ENCODE peak calls at places on chromosomes 2 and 18, in four cellular contexts. C is astrocyte, N is MM.1S, I is coronary artery. G is an unnamed sample.

GRCh38 chr2:9558948-9559381 is 3.3 kb upstream of the ADAM17 start:
- DNase-seq in C (peak; percentile 97), N (no peak), I (no peak), G (peak; percentile 68)

GRCh38 chr2:39121523-39122063 is 742 bp upstream of the SOS1 start:
- DNase-seq in C (no peak), N (peak; percentile 36), I (no peak), G (no peak)

GRCh38 chr2:205755923-205756322 is 73.6 kb downstream of the NRP2 start:
- DNase-seq in C (peak; percentile 44), N (no peak), I (peak; percentile 86), G (no peak)

GRCh38 chr18:55346961-55347740 is 240.8 kb downstream of the TCF4 start:
- DNase-seq in C (no peak), N (no peak), I (no peak), G (no peak)

GRCh38 chr18:54444309-54444914 is 86.7 kb downstream of the C18orf54 start:
- DNase-seq in C (peak; percentile 31), N (peak; percentile 61), I (no peak), G (peak; percentile 68)

GRCh38 chr2:110983130-110983529 is 137.6 kb upstream of the BCL2L11 start:
- DNase-seq in C (no peak), N (no peak), I (no peak), G (no peak)

GRCh38 chr2:191218292-191218898 is 26.8 kb upstream of the MYO1B start:
- DNase-seq in C (peak; percentile 79), N (no peak), I (no peak), G (peak; percentile 85)

GRCh38 chr2:174544156-174544555 is 53.4 kb downstream of the WIPF1 start:
- DNase-seq in C (no peak), N (no peak), I (no peak), G (no peak)

GRCh38 chr2:8121826-8122505 is 559.9 kb upstream of the ID2 start:
- DNase-seq in C (no peak), N (no peak), I (no peak), G (no peak)

GRCh38 chr18:54608008-54608642 is 17.1 kb downstream of the DYNAP start:
- DNase-seq in C (peak; percentile 34), N (no peak), I (no peak), G (no peak)

GRCh38 chr2:219523031-219523671 is 8.9 kb downstream of the ASIC4 start:
- DNase-seq in C (no peak), N (no peak), I (no peak), G (no peak)
- TF ChIP-seq CTCF in C (no peak), N (no peak), I (no peak), G (peak; percentile 30)

DNA sequence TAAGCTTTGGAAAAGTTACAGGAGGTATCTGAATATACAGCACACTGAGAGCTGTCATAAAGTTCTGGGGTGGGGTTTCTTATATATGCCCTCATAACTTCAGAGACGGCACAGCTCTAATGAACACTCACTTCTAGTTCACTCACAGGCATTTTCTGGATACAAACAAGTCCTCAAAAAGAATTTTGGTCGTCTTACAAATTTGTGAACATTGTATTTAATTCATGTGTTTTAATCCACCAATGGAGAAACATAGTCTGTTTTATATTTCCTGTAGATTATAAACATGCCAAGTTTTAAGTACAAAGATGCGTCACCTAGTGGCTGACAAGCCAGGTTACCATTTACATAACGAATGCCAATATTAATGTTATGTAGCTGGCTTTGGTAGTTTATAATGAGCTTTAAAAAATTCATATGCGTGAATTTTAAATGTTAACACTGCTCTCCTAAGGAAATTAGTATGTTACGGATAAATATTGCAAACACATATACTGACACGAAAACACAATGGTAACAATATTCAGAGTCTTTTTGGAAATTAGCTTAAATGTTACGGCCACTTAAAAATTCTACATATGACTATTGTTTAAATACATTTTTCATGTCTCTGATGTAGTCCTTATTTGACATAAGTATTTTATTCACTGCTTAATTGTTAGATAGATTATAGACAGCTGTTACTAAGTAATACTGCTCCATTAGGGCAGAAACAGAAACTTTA is 2.5 kb downstream of the COL3A1 start:
- DNase-seq in C (no peak), N (no peak), I (no peak), G (peak; percentile 35)
- TF ChIP-seq CTCF in C (no peak), N (no peak), I (peak; percentile 22), G (peak; percentile 59)

DNA sequence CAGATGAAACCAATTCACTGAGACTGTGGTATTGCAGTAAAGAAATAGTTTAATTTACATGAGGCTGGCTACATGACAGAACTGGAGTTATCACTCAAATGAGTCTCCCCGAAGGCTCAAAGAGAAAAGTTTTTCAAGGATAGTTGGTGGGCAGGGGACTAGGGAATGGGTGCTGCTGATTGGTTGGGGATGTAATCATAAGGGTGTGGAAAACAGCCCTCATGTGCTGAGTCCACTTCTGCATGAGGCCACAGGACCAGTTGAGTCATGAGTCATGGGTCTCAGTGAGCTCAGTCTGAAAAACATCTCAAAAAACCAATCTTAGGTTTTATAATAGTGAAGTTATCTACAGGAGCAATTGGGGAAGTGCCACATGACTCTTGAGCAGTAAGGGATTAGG is 173.1 kb upstream of the NDUFV2 start:
- DNase-seq in C (peak; percentile 41), N (no peak), I (no peak), G (peak; percentile 34)
- TF ChIP-seq CTCF in C (no peak), N (no peak), I (no peak), G (no peak)

GRCh38 chr2:105291981-105292380 is 37.6 kb downstream of the TGFBRAP1 start:
- DNase-seq in C (peak; percentile 10), N (no peak), I (no peak), G (no peak)

GRCh38 chr2:105290981-105291660 is 38.4 kb downstream of the TGFBRAP1 start:
- DNase-seq in C (no peak), N (no peak), I (no peak), G (no peak)

GRCh38 chr2:105288133-105288532 is 41.4 kb downstream of the TGFBRAP1 start:
- DNase-seq in C (no peak), N (no peak), I (peak; percentile 19), G (no peak)

GRCh38 chr2:105283532-105283931 is 42.0 kb downstream of the GPR45 start:
- DNase-seq in C (no peak), N (no peak), I (no peak), G (no peak)

DNA sequence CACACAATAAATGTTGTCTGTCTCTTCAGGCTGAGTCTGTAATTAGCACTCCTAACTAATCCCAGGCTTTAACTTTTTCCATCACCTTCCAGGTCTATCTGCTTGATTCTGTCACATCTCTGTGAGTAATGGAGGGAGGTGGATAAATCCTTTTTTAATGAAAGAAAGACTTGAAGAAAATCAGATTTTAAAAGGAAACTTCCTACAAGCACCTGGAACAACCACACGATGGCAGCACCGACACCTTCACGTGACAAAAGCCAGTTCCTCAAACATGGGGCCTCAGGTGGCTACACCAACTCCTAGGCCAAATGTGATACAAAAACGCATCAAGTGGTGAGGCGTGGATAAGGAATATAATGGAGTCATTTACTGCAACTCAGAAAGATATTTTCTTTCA is 41.8 kb downstream of the TGFBRAP1 start:
- DNase-seq in C (peak; percentile 10), N (peak; percentile 27), I (no peak), G (peak; percentile 30)
- TF ChIP-seq CTCF in C (peak; percentile 52), N (peak; percentile 47), I (no peak), G (peak; percentile 73)

G was measured in brain microvascular endothelial cell.